ENCODE peak calls at places on chromosomes 13 and 19, in seven cellular contexts. P, K, X, W, Z, R and C are unnamed samples.

GRCh38 chr13:45367358-45367757 is 26.4 kb upstream of the TPT1 start:
- DNase-seq in X (peak), P (no peak), R (no peak), K (peak), Z (no peak), W (no peak), C (peak)

GRCh38 chr13:95552539-95553270 is at the start of gene CLDN10:
- DNase-seq in R (peak), X (no peak), W (no peak), K (no peak), Z (no peak), P (peak), C (peak)

GRCh38 chr13:36344886-36345437 is 1.2 kb downstream of the SPART start:
- DNase-seq in X (no peak), R (no peak), K (no peak), W (peak), Z (no peak), P (peak), C (no peak)

GRCh38 chr13:113828282-113828825 is 35.5 kb downstream of the GAS6 start:
- DNase-seq in K (no peak), W (peak), X (no peak), Z (no peak), P (no peak), R (no peak), C (no peak)

GRCh38 chr19:5093953-5094718 is 125.2 kb downstream of the KDM4B start:
- DNase-seq in P (no peak), R (no peak), X (no peak), Z (no peak), W (no peak), K (no peak), C (no peak)

GRCh38 chr13:113220141-113220598 is 10.8 kb downstream of the CUL4A start:
- DNase-seq in K (peak), R (no peak), W (no peak), P (no peak), X (no peak), Z (no peak), C (peak)

GRCh38 chr19:47095707-47096704 is 17.6 kb downstream of the ZC3H4 start:
- DNase-seq in Z (peak), R (no peak), W (no peak), K (peak), X (no peak), P (peak), C (peak)

GRCh38 chr19:37251308-37252229 is 33.6 kb downstream of the ZNF383 start:
- DNase-seq in X (peak), P (peak), R (no peak), K (peak), Z (peak), W (peak), C (peak)

GRCh38 chr13:92224052-92224821 is 825.8 kb downstream of the GPC5 start:
- DNase-seq in Z (no peak), R (no peak), X (no peak), K (no peak), P (no peak), W (no peak), C (no peak)

GRCh38 chr19:3969435-3970312 is 1.2 kb downstream of the DAPK3 start:
- DNase-seq in W (no peak), X (no peak), K (peak), R (peak), Z (no peak), P (no peak), C (peak)

GRCh38 chr13:46801831-46802230 is 4.9 kb upstream of the ESD start:
- DNase-seq in Z (no peak), P (no peak), R (no peak), K (no peak), W (no peak), X (no peak), C (no peak)

GRCh38 chr19:15199652-15200574 is 882 bp downstream of the NOTCH3 start:
- DNase-seq in P (peak), R (peak), Z (peak), K (no peak), X (no peak), W (no peak), C (peak)

GRCh38 chr19:42091300-42092266 is 15.6 kb downstream of the ZNF574 start:
- DNase-seq in Z (no peak), W (no peak), P (no peak), X (no peak), K (no peak), R (no peak), C (no peak)

GRCh38 chr13:113579686-113580085 is 4.9 kb upstream of the TFDP1 start:
- DNase-seq in K (no peak), Z (no peak), R (peak), P (peak), X (no peak), W (no peak), C (no peak)

GRCh38 chr19:5977222-5977784 is 637 bp downstream of the RANBP3 start:
- DNase-seq in X (no peak), R (no peak), W (peak), P (no peak), K (no peak), Z (no peak), C (no peak)

GRCh38 chr13:27283906-27284523 is 13.4 kb downstream of the RASL11A start:
- DNase-seq in Z (no peak), P (peak), W (no peak), R (no peak), X (no peak), K (peak), C (peak)

GRCh38 chr13:38415233-38415632 is 65.6 kb downstream of the UFM1 start:
- DNase-seq in Z (no peak), R (no peak), K (no peak), W (no peak), P (no peak), X (no peak), C (no peak)

GRCh38 chr19:38734426-38735256 is 9.6 kb downstream of the CAPN12 start:
- DNase-seq in X (peak), W (peak), R (no peak), Z (no peak), P (no peak), K (peak), C (peak)

GRCh38 chr19:45804140-45804958 is 10.8 kb downstream of the RSPH6A start:
- DNase-seq in Z (no peak), R (no peak), P (no peak), K (no peak), X (no peak), W (no peak), C (no peak)

GRCh38 chr13:95185851-95186250 is 115.4 kb downstream of the ABCC4 start:
- DNase-seq in X (peak), Z (no peak), K (no peak), W (no peak), R (no peak), P (no peak), C (peak)

GRCh38 chr13:76993021-76993420 is 1.1 kb downstream of the CLN5 start:
- DNase-seq in P (no peak), X (no peak), W (no peak), R (no peak), Z (no peak), K (no peak), C (no peak)

GRCh38 chr13:41178040-41178439 is 16.3 kb downstream of the KBTBD7 start:
- DNase-seq in W (no peak), R (no peak), Z (no peak), X (no peak), P (no peak), K (no peak), C (no peak)

GRCh38 chr13:43831088-43831487 is 44.3 kb upstream of the ENOX1 start:
- DNase-seq in R (no peak), W (no peak), K (no peak), Z (no peak), P (no peak), X (no peak), C (no peak)

GRCh38 chr13:111139874-111140561 is 24.9 kb downstream of the ARHGEF7 start:
- DNase-seq in R (no peak), W (no peak), P (no peak), Z (no peak), X (no peak), K (no peak), C (no peak)

GRCh38 chr13:42039946-42040729 is 8.3 kb upstream of the DGKH start:
- DNase-seq in K (peak), X (peak), R (peak), P (peak), W (peak), Z (peak), C (peak)

GRCh38 chr13:76481738-76482137 is 404.5 kb downstream of the KCTD12 start:
- DNase-seq in K (no peak), X (no peak), W (no peak), P (no peak), Z (no peak), R (no peak), C (no peak)

GRCh38 chr19:8209965-8210659 is 942 bp downstream of the CERS4 start:
- DNase-seq in K (no peak), R (no peak), P (no peak), W (no peak), X (no peak), Z (no peak), C (no peak)

DNA sequence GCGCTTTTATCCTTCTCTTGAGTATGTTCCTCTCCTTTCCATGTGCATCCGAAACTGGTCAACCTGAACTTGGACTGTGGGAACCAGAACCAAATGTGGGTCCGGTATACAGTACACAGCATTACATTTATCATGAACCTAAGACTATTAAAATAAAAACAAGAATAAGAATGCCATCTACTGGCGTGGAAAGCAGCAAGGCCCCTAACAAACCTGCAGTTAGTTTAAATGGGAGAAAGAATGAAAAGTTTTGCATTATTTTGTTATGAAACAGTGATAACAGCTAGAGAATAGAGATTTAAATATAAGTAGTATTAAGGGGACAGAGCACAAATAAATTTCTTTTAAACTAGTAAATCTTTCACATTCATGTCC is 159.5 kb downstream of the RBM26 start:
- DNase-seq in X (no peak), P (no peak), K (no peak), W (no peak), Z (no peak), R (no peak), C (no peak)
- H3K4me3 ChIP-seq in X (no peak), P (no peak), K (no peak), W (no peak), Z (no peak), R (no peak), C (no peak)

DNA sequence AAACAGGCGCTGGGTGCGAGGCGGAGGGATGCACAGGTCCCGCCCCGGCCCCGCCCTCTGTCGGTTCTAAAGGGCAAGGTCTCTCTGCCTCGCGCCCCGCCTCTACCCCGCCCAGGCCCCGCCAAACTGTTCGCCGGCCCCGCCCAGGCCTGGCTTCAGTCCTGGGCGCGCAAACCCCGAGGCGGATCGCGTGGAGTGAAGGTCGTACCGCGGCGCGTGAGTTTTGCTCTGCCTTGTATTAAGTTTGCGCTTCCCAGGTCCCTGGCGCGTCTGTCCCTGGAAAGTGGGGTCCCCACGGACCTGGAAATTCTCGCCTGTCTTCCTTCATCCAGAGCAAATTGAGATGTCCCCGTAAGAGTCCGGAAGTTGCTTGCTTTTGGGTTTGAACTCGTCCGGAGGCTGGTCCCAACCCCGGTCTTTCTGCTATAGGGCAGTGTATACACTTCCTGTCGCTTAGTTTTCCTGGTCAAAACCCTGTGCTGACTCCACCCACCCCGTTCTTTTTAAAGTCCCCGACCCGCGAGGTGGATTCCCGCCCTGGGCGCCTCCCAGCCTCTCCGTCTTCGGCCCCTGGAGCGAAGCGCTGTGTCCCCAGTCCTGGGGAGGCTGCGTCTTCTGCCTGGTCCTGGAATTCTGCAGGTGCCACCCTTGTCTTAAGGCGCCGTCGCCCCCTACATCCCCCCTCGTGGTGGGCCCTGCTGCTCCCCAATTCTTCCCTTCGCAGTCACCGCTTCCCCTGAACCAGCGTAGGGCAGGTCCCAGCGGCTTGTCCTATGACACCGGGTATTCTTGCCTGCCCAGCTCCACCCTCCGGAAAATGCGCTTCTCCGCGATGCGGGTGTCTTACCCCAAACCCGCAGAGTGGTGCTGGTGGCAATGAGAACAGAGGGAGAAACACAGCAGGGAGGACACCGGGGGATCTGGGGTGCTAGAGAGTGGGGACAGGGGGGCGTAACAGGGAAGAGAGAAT is 8.6 kb downstream of the ZNF808 start:
- DNase-seq in W (peak), R (peak), Z (peak), K (peak), P (peak), X (peak), C (peak)
- TF ChIP-seq POLR2A in W (no peak), R (peak), Z (no peak), K (no peak), P (no peak), X (no peak), C (no peak)

GRCh38 chr19:2555422-2556220 is 79.7 kb downstream of the GADD45B start:
- DNase-seq in P (no peak), Z (no peak), W (no peak), R (no peak), X (no peak), K (peak), C (no peak)
- H3K4me3 ChIP-seq in P (no peak), Z (no peak), W (no peak), R (no peak), X (no peak), K (no peak), C (no peak)

GRCh38 chr19:35000647-35001501 is 751 bp downstream of the GRAMD1A start:
- DNase-seq in W (peak), K (no peak), Z (no peak), P (no peak), X (peak), R (no peak), C (no peak)

GRCh38 chr19:35000338-35000646 is 169 bp downstream of the GRAMD1A start:
- DNase-seq in Z (no peak), R (no peak), K (no peak), W (no peak), P (no peak), X (no peak), C (no peak)

GRCh38 chr19:35002037-35002535 is 2.0 kb downstream of the GRAMD1A start:
- DNase-seq in X (no peak), P (no peak), K (no peak), W (no peak), Z (no peak), R (no peak), C (no peak)

GRCh38 chr19:34998777-34999497 is 1.2 kb upstream of the GRAMD1A start:
- DNase-seq in R (peak), K (no peak), Z (no peak), P (no peak), W (no peak), X (no peak), C (no peak)

DNA sequence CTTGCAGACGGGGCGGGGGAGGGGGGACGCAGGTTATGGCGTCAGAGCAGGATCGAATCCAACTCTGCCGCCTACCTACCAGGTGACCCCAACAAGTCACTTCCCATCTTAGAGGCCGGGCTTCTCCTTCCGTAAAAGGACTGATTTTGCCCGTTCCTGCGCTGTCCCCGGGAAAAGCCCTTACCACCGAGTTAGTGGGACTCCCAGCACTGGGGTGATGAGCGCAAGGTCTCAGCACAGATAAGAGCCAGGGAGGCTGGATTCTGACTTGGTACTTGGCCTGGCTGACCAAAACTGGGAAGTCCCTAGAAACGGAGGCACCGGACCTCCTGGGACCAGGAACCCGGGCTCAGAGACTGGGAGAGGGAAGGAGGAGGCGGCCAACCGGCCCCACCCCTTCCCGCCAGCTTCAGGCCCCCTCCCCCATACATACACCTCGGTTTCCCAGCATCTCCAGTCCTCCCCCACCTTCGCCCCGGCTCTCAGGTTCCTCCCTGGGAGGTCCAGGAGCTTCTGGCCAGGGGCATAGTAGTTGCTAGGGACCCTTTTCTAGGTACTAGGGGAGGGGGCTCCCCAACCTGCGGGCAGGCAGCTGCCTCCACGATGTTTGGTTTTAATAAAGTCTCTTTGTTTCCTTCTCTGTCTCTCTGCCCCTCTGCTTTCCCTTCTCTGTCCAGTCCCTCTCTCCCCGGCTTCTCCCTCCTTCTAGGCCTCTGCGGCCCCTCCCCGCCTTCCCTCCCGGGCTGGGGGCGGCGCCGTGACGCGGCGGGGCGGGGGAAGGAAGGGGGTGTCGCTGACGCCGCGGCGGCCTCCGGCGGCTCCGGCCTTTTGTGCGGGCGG is at the start of gene GRAMD1A:
- DNase-seq in K (peak), X (peak), P (peak), Z (peak), W (peak), R (peak), C (peak)
- TF ChIP-seq POLR2A in K (peak), X (no peak), P (peak), Z (peak), W (peak), R (peak), C (no peak)